ENCODE peak calls at places on chromosome 21, in four cellular contexts. One of them, this sample, is unnamed.
A peak's percentile ranks its signal among the peaks of the same experiment; 100 is the strongest.

GRCh38 chr21:31559368-31560119 is 99.9 kb upstream of the SOD1 start:
- DNase-seq in K562: no peak
- DNase-seq in endothelial cell of umbilical vein: peak; percentile 72
- DNase-seq in A549: peak; percentile 94
- DNase-seq in this sample: peak; percentile 32

GRCh38 chr21:37370152-37371040 is 3.8 kb downstream of the DYRK1A start:
- DNase-seq in K562: peak; percentile 77
- DNase-seq in endothelial cell of umbilical vein: peak; percentile 89
- DNase-seq in A549: no peak
- DNase-seq in this sample: peak; percentile 80

GRCh38 chr21:44054710-44055109 is 42.6 kb downstream of the TRAPPC10 start:
- DNase-seq in K562: no peak
- DNase-seq in endothelial cell of umbilical vein: no peak
- DNase-seq in A549: peak; percentile 10
- DNase-seq in this sample: no peak

GRCh38 chr21:39444406-39445145 is 1.0 kb downstream of the LCA5L start:
- DNase-seq in K562: peak; percentile 30
- DNase-seq in endothelial cell of umbilical vein: peak; percentile 39
- DNase-seq in A549: no peak
- DNase-seq in this sample: peak; percentile 4

GRCh38 chr21:35738342-35738961 is 321.9 kb downstream of the SETD4 start:
- DNase-seq in K562: no peak
- DNase-seq in endothelial cell of umbilical vein: peak; percentile 3
- DNase-seq in A549: peak; percentile 2
- DNase-seq in this sample: peak; percentile 38

GRCh38 chr21:21898801-21899200 is 900.6 kb downstream of the NCAM2 start:
- DNase-seq in K562: no peak
- DNase-seq in endothelial cell of umbilical vein: no peak
- DNase-seq in A549: no peak
- DNase-seq in this sample: no peak

GRCh38 chr21:16454371-16454770 is 724.6 kb downstream of the USP25 start:
- DNase-seq in K562: no peak
- DNase-seq in endothelial cell of umbilical vein: peak; percentile 49
- DNase-seq in A549: peak; percentile 3
- DNase-seq in this sample: no peak

GRCh38 chr21:24903954-24904635 is 703.2 kb downstream of the MRPL39 start:
- DNase-seq in K562: no peak
- DNase-seq in endothelial cell of umbilical vein: no peak
- DNase-seq in A549: no peak
- DNase-seq in this sample: no peak

GRCh38 chr21:30831194-30831765 is 1.7 kb upstream of the KRTAP7-1 start:
- DNase-seq in K562: peak; percentile 62
- DNase-seq in endothelial cell of umbilical vein: no peak
- DNase-seq in A549: peak; percentile 9
- DNase-seq in this sample: peak; percentile 47

GRCh38 chr21:38072489-38072888 is 156.2 kb upstream of the KCNJ6 start:
- DNase-seq in K562: no peak
- DNase-seq in endothelial cell of umbilical vein: no peak
- DNase-seq in A549: no peak
- DNase-seq in this sample: no peak

GRCh38 chr21:42097860-42098259 is 26.7 kb downstream of the UMODL1 start:
- DNase-seq in K562: peak; percentile 16
- DNase-seq in endothelial cell of umbilical vein: peak; percentile 97
- DNase-seq in A549: peak; percentile 84
- DNase-seq in this sample: peak; percentile 91
- H3K4me3 ChIP-seq in K562: no peak overlapping the region
- H3K4me3 ChIP-seq in endothelial cell of umbilical vein: no peak overlapping the region
- H3K4me3 ChIP-seq in A549: no peak overlapping the region
- H3K4me3 ChIP-seq in this sample: no peak overlapping the region

GRCh38 chr21:45893166-45894106 is 88.1 kb upstream of the COL6A1 start:
- DNase-seq in K562: no peak
- DNase-seq in endothelial cell of umbilical vein: no peak
- DNase-seq in A549: no peak
- DNase-seq in this sample: no peak

GRCh38 chr21:45894107-45894810 is 87.3 kb upstream of the COL6A1 start:
- DNase-seq in K562: no peak
- DNase-seq in endothelial cell of umbilical vein: no peak
- DNase-seq in A549: no peak
- DNase-seq in this sample: no peak

GRCh38 chr21:45891388-45892155 is 90.0 kb upstream of the COL6A1 start:
- DNase-seq in K562: no peak
- DNase-seq in endothelial cell of umbilical vein: no peak
- DNase-seq in A549: no peak
- DNase-seq in this sample: no peak

GRCh38 chr21:45889961-45890360 is 91.6 kb upstream of the COL6A1 start:
- DNase-seq in K562: no peak
- DNase-seq in endothelial cell of umbilical vein: no peak
- DNase-seq in A549: no peak
- DNase-seq in this sample: no peak

GRCh38 chr21:45892156-45892919 is 89.2 kb upstream of the COL6A1 start:
- DNase-seq in K562: no peak
- DNase-seq in endothelial cell of umbilical vein: no peak
- DNase-seq in A549: no peak
- DNase-seq in this sample: peak; percentile 85
- TF ChIP-seq MYC in K562: no peak
- TF ChIP-seq MYC in endothelial cell of umbilical vein: no peak
- TF ChIP-seq MYC in A549: no peak
- TF ChIP-seq MYC in this sample: no peak

GRCh38 chr21:46284722-46285121 is 689 bp downstream of the MCM3AP start:
- DNase-seq in K562: no peak
- DNase-seq in endothelial cell of umbilical vein: no peak
- DNase-seq in A549: no peak
- DNase-seq in this sample: no peak

GRCh38 chr21:46286668-46286982 is 483 bp downstream of the YBEY start:
- DNase-seq in K562: no peak
- DNase-seq in endothelial cell of umbilical vein: peak; percentile 73
- DNase-seq in A549: no peak
- DNase-seq in this sample: no peak

GRCh38 chr21:46287541-46287940 is 1.4 kb downstream of the YBEY start:
- DNase-seq in K562: no peak
- DNase-seq in endothelial cell of umbilical vein: no peak
- DNase-seq in A549: no peak
- DNase-seq in this sample: no peak

GRCh38 chr21:46285206-46285661 is at the start of gene MCM3AP:
- DNase-seq in K562: no peak
- DNase-seq in endothelial cell of umbilical vein: no peak
- DNase-seq in A549: no peak
- DNase-seq in this sample: no peak

GRCh38 chr21:46285761-46286667 is at the start of gene YBEY:
- DNase-seq in K562: peak; percentile 97
- DNase-seq in endothelial cell of umbilical vein: peak; percentile 88
- DNase-seq in A549: peak; percentile 92
- DNase-seq in this sample: peak; percentile 92
- TF ChIP-seq POLR2A in K562: peak; percentile 95
- TF ChIP-seq POLR2A in endothelial cell of umbilical vein: peak; percentile 94
- TF ChIP-seq POLR2A in A549: peak; percentile 73
- TF ChIP-seq POLR2A in this sample: peak; percentile 63

DNA sequence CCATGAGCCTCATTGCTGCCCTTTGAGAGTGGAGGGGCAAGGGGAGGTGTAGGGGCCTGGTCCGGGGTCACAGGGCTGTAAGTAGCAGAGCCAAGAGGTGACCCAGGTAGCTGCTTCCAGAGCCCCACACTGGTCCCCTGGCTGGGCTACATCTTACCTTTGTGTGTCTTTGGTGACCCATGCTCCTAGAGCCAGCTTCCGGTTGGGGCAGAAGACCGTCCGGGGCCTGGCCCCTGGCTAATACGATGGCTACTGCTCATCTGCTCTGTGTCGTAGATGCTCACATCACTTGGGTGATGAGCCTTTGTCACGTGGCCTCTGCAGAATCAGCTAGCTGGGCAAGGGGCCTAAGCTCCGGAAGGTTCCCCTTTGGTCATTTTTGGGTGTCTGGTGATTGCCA is 20.6 kb downstream of the ABCG1 start:
- DNase-seq in K562: no peak
- DNase-seq in endothelial cell of umbilical vein: no peak
- DNase-seq in A549: no peak
- DNase-seq in this sample: no peak
- H3K4me3 ChIP-seq in K562: no peak overlapping the region
- H3K4me3 ChIP-seq in endothelial cell of umbilical vein: no peak overlapping the region
- H3K4me3 ChIP-seq in A549: no peak overlapping the region
- H3K4me3 ChIP-seq in this sample: no peak overlapping the region

DNA sequence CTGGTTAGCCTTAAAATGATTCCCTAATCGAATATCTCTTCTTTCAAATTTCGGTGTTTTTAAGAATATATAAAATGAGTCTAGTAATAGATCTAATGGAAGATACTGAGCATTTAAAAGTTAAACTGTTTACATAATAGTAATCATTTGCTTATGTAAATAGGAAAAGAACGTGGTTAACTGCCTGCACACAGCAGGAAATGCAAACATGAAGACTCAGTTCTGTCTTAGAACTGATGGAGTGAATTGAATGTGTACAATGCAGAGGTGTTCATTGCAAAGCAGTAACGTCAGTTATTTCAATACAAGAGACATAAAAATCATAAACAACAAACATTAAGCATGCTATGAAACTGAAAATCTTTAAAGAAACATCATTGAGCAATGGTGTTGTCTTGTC is 359.4 kb upstream of the ADAMTS5 start:
- DNase-seq in K562: no peak
- DNase-seq in endothelial cell of umbilical vein: no peak
- DNase-seq in A549: no peak
- DNase-seq in this sample: no peak
- TF ChIP-seq MYC in K562: no peak
- TF ChIP-seq MYC in endothelial cell of umbilical vein: no peak
- TF ChIP-seq MYC in A549: no peak
- TF ChIP-seq MYC in this sample: no peak

GRCh38 chr21:33231526-33231925 is 1.8 kb downstream of the IFNAR2 start:
- DNase-seq in K562: no peak
- DNase-seq in endothelial cell of umbilical vein: no peak
- DNase-seq in A549: no peak
- DNase-seq in this sample: no peak

GRCh38 chr21:33230518-33231324 is 983 bp downstream of the IFNAR2 start:
- DNase-seq in K562: peak; percentile 71
- DNase-seq in endothelial cell of umbilical vein: peak; percentile 83
- DNase-seq in A549: peak; percentile 56
- DNase-seq in this sample: peak; percentile 74

GRCh38 chr21:33228455-33228854 is 1.3 kb upstream of the IFNAR2 start:
- DNase-seq in K562: no peak
- DNase-seq in endothelial cell of umbilical vein: no peak
- DNase-seq in A549: no peak
- DNase-seq in this sample: no peak

GRCh38 chr21:33229099-33229775 is 501 bp upstream of the IFNAR2 start:
- DNase-seq in K562: no peak
- DNase-seq in endothelial cell of umbilical vein: no peak
- DNase-seq in A549: no peak
- DNase-seq in this sample: no peak

GRCh38 chr21:33229776-33230517 is at the start of gene IFNAR2:
- DNase-seq in K562: peak; percentile 85
- DNase-seq in endothelial cell of umbilical vein: peak; percentile 62
- DNase-seq in A549: peak; percentile 47
- DNase-seq in this sample: peak; percentile 77
- TF ChIP-seq POLR2A in K562: peak; percentile 81
- TF ChIP-seq POLR2A in endothelial cell of umbilical vein: peak; percentile 15
- TF ChIP-seq POLR2A in A549: peak; percentile 3
- TF ChIP-seq POLR2A in this sample: peak; percentile 65